ENCODE peak calls at places on chromosome 1, in five cellular contexts. One of them, this sample, is unnamed.
A peak's percentile ranks its signal among the peaks of the same experiment; 100 is the strongest.

GRCh38 chr1:147236959-147237791 is 5.3 kb upstream of the CHD1L start:
- DNase-seq in OCI-LY7: no peak
- DNase-seq in CD4-positive, alpha-beta T cell: no peak
- DNase-seq in foreskin fibroblast: no peak
- DNase-seq in naive B cell: no peak
- DNase-seq in this sample: no peak

GRCh38 chr1:101683561-101683960 is 313.2 kb downstream of the OLFM3 start:
- DNase-seq in CD4-positive, alpha-beta T cell: no peak
- DNase-seq in naive B cell: no peak
- DNase-seq in OCI-LY7: no peak
- DNase-seq in foreskin fibroblast: no peak
- DNase-seq in this sample: no peak

GRCh38 chr1:170680428-170680827 is 16.5 kb downstream of the PRRX1 start:
- DNase-seq in OCI-LY7: no peak
- DNase-seq in foreskin fibroblast: peak; percentile 57
- DNase-seq in naive B cell: no peak
- DNase-seq in CD4-positive, alpha-beta T cell: no peak
- DNase-seq in this sample: no peak

GRCh38 chr1:51877434-51878306 is 857 bp downstream of the NRDC start:
- DNase-seq in naive B cell: no peak
- DNase-seq in CD4-positive, alpha-beta T cell: no peak
- DNase-seq in foreskin fibroblast: no peak
- DNase-seq in OCI-LY7: peak; percentile 7
- DNase-seq in this sample: no peak

GRCh38 chr1:155719703-155720102 is 30.8 kb downstream of the DAP3 start:
- DNase-seq in OCI-LY7: no peak
- DNase-seq in naive B cell: no peak
- DNase-seq in CD4-positive, alpha-beta T cell: no peak
- DNase-seq in foreskin fibroblast: no peak
- DNase-seq in this sample: no peak

GRCh38 chr1:48817505-48818114 is 40.9 kb upstream of the BEND5 start:
- DNase-seq in CD4-positive, alpha-beta T cell: no peak
- DNase-seq in naive B cell: peak; percentile 53
- DNase-seq in OCI-LY7: peak; percentile 60
- DNase-seq in foreskin fibroblast: peak; percentile 12
- DNase-seq in this sample: no peak

GRCh38 chr1:94319319-94320180 is 82.2 kb upstream of the ARHGAP29 start:
- DNase-seq in OCI-LY7: no peak
- DNase-seq in naive B cell: no peak
- DNase-seq in CD4-positive, alpha-beta T cell: no peak
- DNase-seq in foreskin fibroblast: no peak
- DNase-seq in this sample: no peak

GRCh38 chr1:180040034-180040433 is 85.4 kb downstream of the CEP350 start:
- DNase-seq in OCI-LY7: no peak
- DNase-seq in foreskin fibroblast: peak; percentile 95
- DNase-seq in naive B cell: no peak
- DNase-seq in CD4-positive, alpha-beta T cell: no peak
- DNase-seq in this sample: no peak

GRCh38 chr1:47388548-47389238 is 27.4 kb upstream of the FOXE3 start:
- DNase-seq in CD4-positive, alpha-beta T cell: peak; percentile 7
- DNase-seq in foreskin fibroblast: peak; percentile 62
- DNase-seq in OCI-LY7: peak; percentile 69
- DNase-seq in naive B cell: peak; percentile 9
- DNase-seq in this sample: peak; percentile 33

GRCh38 chr1:82494117-82494516 is 693.4 kb downstream of the ADGRL2 start:
- DNase-seq in foreskin fibroblast: no peak
- DNase-seq in CD4-positive, alpha-beta T cell: no peak
- DNase-seq in naive B cell: no peak
- DNase-seq in OCI-LY7: no peak
- DNase-seq in this sample: no peak

GRCh38 chr1:170758992-170759391 is 95.1 kb downstream of the PRRX1 start:
- DNase-seq in foreskin fibroblast: no peak
- DNase-seq in naive B cell: no peak
- DNase-seq in CD4-positive, alpha-beta T cell: no peak
- DNase-seq in OCI-LY7: no peak
- DNase-seq in this sample: no peak

GRCh38 chr1:205009666-205010065 is 33.3 kb upstream of the CNTN2 start:
- DNase-seq in OCI-LY7: no peak
- DNase-seq in CD4-positive, alpha-beta T cell: no peak
- DNase-seq in naive B cell: no peak
- DNase-seq in foreskin fibroblast: peak; percentile 13
- DNase-seq in this sample: no peak

GRCh38 chr1:205593967-205594366 is 37.8 kb downstream of the ELK4 start:
- DNase-seq in naive B cell: no peak
- DNase-seq in OCI-LY7: peak; percentile 40
- DNase-seq in foreskin fibroblast: no peak
- DNase-seq in CD4-positive, alpha-beta T cell: no peak
- DNase-seq in this sample: no peak

GRCh38 chr1:155910621-155911121 is 478 bp downstream of the RIT1 start:
- DNase-seq in foreskin fibroblast: no peak
- DNase-seq in CD4-positive, alpha-beta T cell: no peak
- DNase-seq in naive B cell: peak; percentile 9
- DNase-seq in OCI-LY7: peak; percentile 31
- DNase-seq in this sample: peak; percentile 9

This sample was measured in stimulated activated effector memory CD8-positive, alpha-beta T cell treated with anti-CD3 and anti-CD28 coated beads, Interleukin-12 subunit alpha, Interleukin-12 subunit beta, amount 100 ng/mL, for 72 hours.